ENCODE peak calls at places on chromosomes 5 and 9, in four cellular contexts. O is GM12878, L is K562, D is HL-60. B is an unnamed sample.

GRCh38 chr9:33105939-33106338 is 29.5 kb upstream of the SMU1 start:
- DNase-seq in O (no peak), L (no peak), D (no peak), B (no peak)

GRCh38 chr9:97636903-97637302 is 3.3 kb downstream of the NCBP1 start:
- DNase-seq in O (no peak), L (peak), D (peak), B (no peak)

GRCh38 chr9:127264462-127265040 is at the start of gene GARNL3:
- DNase-seq in O (no peak), L (no peak), D (no peak), B (no peak)

GRCh38 chr5:177040814-177041410 is 18.4 kb downstream of the ZNF346 start:
- DNase-seq in O (no peak), L (no peak), D (no peak), B (no peak)

GRCh38 chr5:179870403-179870903 is 11.8 kb upstream of the MRNIP start:
- DNase-seq in O (no peak), L (peak), D (no peak), B (no peak)

GRCh38 chr5:107135391-107135790 is 535.3 kb downstream of the EFNA5 start:
- DNase-seq in O (no peak), L (no peak), D (no peak), B (no peak)

GRCh38 chr9:124239249-124240073 is 18.3 kb upstream of the NEK6 start:
- DNase-seq in O (peak), L (peak), D (peak), B (no peak)

GRCh38 chr9:6334305-6334704 is 6.1 kb downstream of the TPD52L3 start:
- DNase-seq in O (no peak), L (no peak), D (no peak), B (no peak)

GRCh38 chr5:148760945-148761638 is 65.3 kb upstream of the ADRB2 start:
- DNase-seq in O (peak), L (no peak), D (peak), B (no peak)

GRCh38 chr9:123326662-123327093 is 29.3 kb upstream of the CRB2 start:
- DNase-seq in O (no peak), L (peak), D (peak), B (no peak)

GRCh38 chr5:59559847-59560246 is 333.7 kb downstream of the PDE4D start:
- DNase-seq in O (no peak), L (no peak), D (no peak), B (no peak)

GRCh38 chr5:181086410-181087229 is 44.3 kb downstream of the OR2V1 start:
- DNase-seq in O (no peak), L (no peak), D (no peak), B (no peak)

GRCh38 chr9:2281031-2281802 is 266.1 kb downstream of the SMARCA2 start:
- DNase-seq in O (no peak), L (no peak), D (no peak), B (no peak)

GRCh38 chr5:142876817-142877216 is 106.6 kb downstream of the ARHGAP26 start:
- DNase-seq in O (no peak), L (no peak), D (no peak), B (no peak)

GRCh38 chr9:135864447-135865049 is 42.8 kb downstream of the CAMSAP1 start:
- DNase-seq in O (no peak), L (peak), D (peak), B (peak)

GRCh38 chr5:18792145-18792544 is 1157.9 kb downstream of the TAF11L14 start:
- DNase-seq in O (no peak), L (peak), D (no peak), B (no peak)

GRCh38 chr9:111516061-111516465 is 8.9 kb upstream of the ZNF483 start:
- DNase-seq in O (peak), L (peak), D (no peak), B (no peak)

GRCh38 chr5:124704594-124705284 is 41.7 kb downstream of the ZNF608 start:
- DNase-seq in O (peak), L (no peak), D (no peak), B (no peak)

GRCh38 chr5:16464664-16465543 is 696 bp downstream of the ZNF622 start:
- DNase-seq in O (no peak), L (peak), D (peak), B (no peak)

GRCh38 chr5:17343675-17344074 is 126.2 kb downstream of the BASP1 start:
- DNase-seq in O (peak), L (peak), D (no peak), B (peak)

GRCh38 chr5:78367318-78367991 is 7.0 kb downstream of the SCAMP1 start:
- DNase-seq in O (no peak), L (no peak), D (no peak), B (no peak)

GRCh38 chr5:154510156-154510555 is 32.1 kb upstream of the HAND1 start:
- DNase-seq in O (no peak), L (no peak), D (no peak), B (no peak)

GRCh38 chr9:82334286-82334685 is 345.7 kb downstream of the SPATA31D1 start:
- DNase-seq in O (no peak), L (no peak), D (no peak), B (no peak)

GRCh38 chr5:32709789-32710334 is 1.3 kb upstream of the NPR3 start:
- DNase-seq in O (no peak), L (peak), D (peak), B (peak)

GRCh38 chr9:126474786-126475485 is 138.8 kb upstream of the LMX1B start:
- DNase-seq in O (no peak), L (no peak), D (no peak), B (no peak)

GRCh38 chr5:37940931-37941623 is 101.2 kb upstream of the GDNF start:
- DNase-seq in O (no peak), L (no peak), D (no peak), B (no peak)

GRCh38 chr9:35385042-35385441 is 104.9 kb upstream of the RUSC2 start:
- DNase-seq in O (no peak), L (no peak), D (no peak), B (no peak)

GRCh38 chr5:76960004-76960625 is 7.3 kb downstream of the CRHBP start:
- DNase-seq in O (no peak), L (no peak), D (no peak), B (peak)

GRCh38 chr9:135029434-135029833 is 58.0 kb upstream of the OLFM1 start:
- DNase-seq in O (no peak), L (no peak), D (no peak), B (no peak)

GRCh38 chr9:38681747-38682227 is 38.1 kb downstream of the FAM240B start:
- DNase-seq in O (no peak), L (no peak), D (no peak), B (no peak)

GRCh38 chr9:123080444-123080843 is 47.0 kb downstream of the GPR21 start:
- DNase-seq in O (no peak), L (no peak), D (peak), B (no peak)

GRCh38 chr9:110655723-110656641 is 12.6 kb upstream of the MUSK start:
- DNase-seq in O (no peak), L (no peak), D (no peak), B (no peak)

GRCh38 chr9:83472221-83472665 is 66.0 kb downstream of the FRMD3 start:
- DNase-seq in O (no peak), L (no peak), D (peak), B (no peak)

GRCh38 chr5:147441191-147441695 is 68.6 kb downstream of the DPYSL3 start:
- DNase-seq in O (no peak), L (no peak), D (no peak), B (no peak)

GRCh38 chr5:57037355-57037754 is 85.4 kb upstream of the MIER3 start:
- DNase-seq in O (no peak), L (peak), D (no peak), B (no peak)

GRCh38 chr5:163705983-163706771 is 200.8 kb downstream of the MAT2B start:
- DNase-seq in O (no peak), L (no peak), D (no peak), B (no peak)

GRCh38 chr5:172104021-172104420 is 84.0 kb downstream of the STK10 start:
- DNase-seq in O (no peak), L (no peak), D (no peak), B (no peak)

DNA sequence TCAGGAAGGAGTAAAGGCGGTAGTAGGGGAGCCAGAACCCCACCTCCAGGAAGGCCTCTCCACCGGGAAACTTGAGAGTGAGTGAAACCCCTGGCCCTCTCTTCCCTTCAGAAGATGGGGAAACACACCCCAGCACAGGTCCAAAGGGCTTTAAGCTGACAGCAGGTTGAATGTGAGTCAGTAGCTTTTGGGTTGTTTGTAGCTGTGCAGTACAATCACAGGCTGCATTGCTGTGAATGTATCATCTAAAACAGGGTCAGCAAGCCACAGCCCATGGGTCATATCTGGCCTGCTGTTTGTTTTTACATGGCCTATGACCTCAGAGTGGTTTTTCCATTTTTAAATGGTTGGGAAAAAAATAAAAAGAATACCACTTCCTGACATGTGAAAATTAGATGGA is 10.0 kb downstream of the OTULINL start:
- DNase-seq in O (no peak), L (no peak), D (no peak), B (no peak)
- TF ChIP-seq SPI1 in O (no peak), L (no peak), D (no peak), B (no peak)

DNA sequence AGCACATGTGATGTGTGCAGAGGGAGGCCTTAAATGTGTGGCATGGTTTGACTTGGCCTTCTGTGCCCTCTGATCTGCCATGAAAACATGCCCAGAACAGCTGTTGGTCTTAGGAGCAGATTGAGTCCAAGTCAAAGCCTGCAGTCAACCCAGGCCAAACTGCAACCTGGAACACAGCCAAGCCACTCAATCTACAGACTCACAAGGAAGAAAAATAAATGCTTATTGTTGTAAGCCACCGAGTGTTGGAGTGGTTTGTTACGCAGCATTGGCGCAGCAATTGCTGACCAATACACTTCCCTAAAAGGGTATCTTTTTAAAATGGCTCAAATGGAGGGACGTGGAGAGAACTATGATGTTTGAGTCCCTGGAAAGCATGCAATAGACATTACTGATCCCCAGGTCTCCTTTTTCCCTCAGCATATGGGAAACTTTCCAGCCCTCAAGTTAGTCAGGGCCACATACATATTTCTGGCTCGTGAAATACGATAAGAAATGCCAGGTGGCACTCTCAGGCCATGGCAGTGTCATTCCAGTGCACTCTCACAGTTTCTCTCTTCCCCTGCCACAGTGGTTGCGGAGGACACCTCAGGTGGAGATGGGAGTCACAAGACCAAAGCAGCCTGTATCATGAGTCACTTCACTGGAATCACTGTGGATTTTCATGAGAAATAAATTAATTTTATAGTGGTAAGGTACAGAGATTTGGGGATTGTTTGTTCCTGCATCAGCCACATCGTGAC is 168.0 kb upstream of the ZNF618 start:
- DNase-seq in O (no peak), L (no peak), D (no peak), B (no peak)
- TF ChIP-seq SPI1 in O (no peak), L (no peak), D (no peak), B (no peak)

GRCh38 chr5:1561402-1561929 is 37.7 kb upstream of the LPCAT1 start:
- DNase-seq in O (no peak), L (no peak), D (no peak), B (no peak)
- TF ChIP-seq SPI1 in O (no peak), L (no peak), D (no peak), B (no peak)

GRCh38 chr5:141815051-141815795 is 63.0 kb downstream of the PCDH1 start:
- DNase-seq in O (no peak), L (no peak), D (no peak), B (no peak)
- TF ChIP-seq SPI1 in O (no peak), L (no peak), D (no peak), B (no peak)

DNA sequence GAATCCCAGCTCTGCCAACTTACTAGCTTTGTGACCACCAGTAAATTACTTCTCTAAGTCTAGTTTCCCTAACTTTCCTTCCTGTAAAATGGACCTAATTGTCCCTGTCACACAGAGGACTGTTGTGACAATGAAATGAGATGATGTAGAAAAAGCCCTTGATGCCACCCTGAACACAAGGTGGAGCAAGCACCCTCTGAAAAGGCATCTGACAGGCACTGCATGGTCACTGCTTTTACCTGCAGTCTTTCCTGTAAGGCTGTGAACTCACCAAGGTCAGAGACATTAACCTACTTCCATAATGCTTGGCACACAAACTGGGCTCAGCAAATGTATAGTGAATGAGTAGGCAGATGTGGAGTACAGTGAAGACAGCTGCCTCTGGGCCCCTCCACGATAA is 6.1 kb downstream of the SLC31A2 start:
- DNase-seq in O (no peak), L (no peak), D (peak), B (no peak)
- TF ChIP-seq SPI1 in O (no peak), L (no peak), D (no peak), B (no peak)

DNA sequence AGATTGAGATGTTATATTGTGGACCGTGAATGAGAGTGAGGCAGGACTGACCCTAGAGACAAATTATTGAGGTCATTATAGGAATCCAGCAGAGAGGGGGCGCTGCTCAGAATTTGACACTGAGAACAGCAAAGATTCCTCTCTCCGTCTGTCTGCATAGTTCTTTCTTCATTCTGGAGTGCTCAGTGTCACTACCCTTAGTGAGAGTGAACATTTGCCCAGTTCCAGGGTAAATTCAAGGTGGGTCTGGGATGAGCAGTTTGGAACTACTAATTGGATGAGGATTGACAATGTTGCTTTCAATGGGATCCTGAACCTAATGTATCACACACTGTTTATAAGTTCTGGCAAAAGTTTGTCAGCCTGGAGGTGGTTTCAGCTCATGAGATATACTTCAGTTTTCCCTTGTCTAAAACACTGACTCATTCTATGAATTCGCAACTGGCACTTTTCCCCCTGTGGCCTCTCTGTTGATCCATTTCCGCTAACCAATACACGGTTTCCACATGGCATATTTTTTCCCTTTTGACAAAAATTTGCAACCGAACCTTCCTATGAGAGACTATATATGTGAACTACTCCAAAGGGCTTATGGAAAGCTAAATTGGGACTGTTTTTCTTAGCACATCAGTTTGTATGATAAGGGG is 1240.8 kb upstream of the WWC1 start:
- DNase-seq in O (no peak), L (no peak), D (peak), B (no peak)
- TF ChIP-seq SPI1 in O (no peak), L (no peak), D (no peak), B (no peak)

DNA sequence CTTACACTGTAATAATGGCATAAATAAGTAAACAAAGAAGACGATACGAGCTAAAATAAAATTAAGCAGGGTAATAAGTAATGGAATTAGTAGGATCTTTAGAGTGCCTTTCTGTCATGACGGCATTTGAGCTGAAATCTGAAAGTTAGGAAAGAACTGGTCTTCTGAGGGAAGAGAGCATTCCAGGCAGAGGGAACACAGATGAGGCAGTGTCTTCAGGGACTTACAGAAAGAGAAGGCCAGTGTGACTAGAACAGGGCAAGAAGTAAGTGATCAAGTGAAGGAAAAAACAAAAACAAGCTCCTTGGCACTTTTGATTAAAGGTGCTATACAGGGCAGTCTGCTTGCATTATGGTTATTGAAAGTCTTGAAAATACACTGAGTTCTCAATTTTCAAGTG is 20.0 kb downstream of the CTNNA1 start:
- DNase-seq in O (no peak), L (no peak), D (no peak), B (no peak)
- TF ChIP-seq SPI1 in O (no peak), L (no peak), D (no peak), B (no peak)

DNA sequence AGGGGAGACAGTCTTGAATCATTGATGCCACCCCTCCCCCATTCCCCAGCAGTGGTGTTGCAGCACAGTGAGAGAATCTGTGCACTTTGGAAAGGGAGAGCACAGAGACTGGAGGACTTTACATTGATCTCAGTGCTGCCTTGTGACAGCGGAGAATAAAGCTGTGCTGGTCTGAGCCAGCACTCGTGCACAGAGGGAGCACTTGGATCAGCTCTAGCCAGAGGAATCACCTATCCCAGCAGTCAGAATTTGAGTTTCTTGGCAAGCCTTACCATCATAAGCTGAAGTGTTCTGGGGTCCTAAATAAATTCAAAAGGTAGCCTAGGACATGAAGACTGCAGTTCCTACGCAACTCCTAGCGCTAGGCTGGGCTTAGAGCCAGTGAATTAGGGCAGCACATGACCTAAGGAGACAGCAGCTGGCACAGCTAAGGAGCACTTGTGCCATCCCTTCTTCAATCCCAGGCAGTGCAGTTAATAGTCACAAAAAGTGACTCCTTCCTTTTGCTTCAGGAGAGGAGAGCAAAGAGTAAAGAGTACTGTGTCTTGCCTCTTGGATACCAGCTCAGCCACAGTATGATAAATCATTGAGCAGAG is 119.5 kb downstream of the HMHB1 start:
- DNase-seq in O (no peak), L (no peak), D (no peak), B (no peak)
- TF ChIP-seq SPI1 in O (no peak), L (no peak), D (no peak), B (no peak)